ENCODE peak calls at places on chromosomes 1 and 21, in nine cellular contexts. One of them, this sample, is unnamed.

GRCh38 chr1:186487163-186487562 is 26.2 kb upstream of the PDC start:
- DNase-seq in uterus: no peak
- DNase-seq in mesothelial cell of epicardium: no peak
- DNase-seq in osteoblast: no peak
- DNase-seq in AG09309: no peak
- DNase-seq in GM20000: no peak
- DNase-seq in NB4: no peak
- DNase-seq in nephron progenitor cell: no peak
- DNase-seq in endothelial cell: no peak
- DNase-seq in this sample: no peak

GRCh38 chr1:192474080-192474683 is 101.4 kb upstream of the RGS1 start:
- DNase-seq in uterus: no peak
- DNase-seq in mesothelial cell of epicardium: no peak
- DNase-seq in osteoblast: no peak
- DNase-seq in AG09309: no peak
- DNase-seq in GM20000: peak
- DNase-seq in NB4: peak
- DNase-seq in nephron progenitor cell: no peak
- DNase-seq in endothelial cell: peak
- DNase-seq in this sample: no peak

GRCh38 chr1:80540149-80540548 is 1260.6 kb upstream of the ADGRL2 start:
- DNase-seq in uterus: no peak
- DNase-seq in mesothelial cell of epicardium: no peak
- DNase-seq in osteoblast: no peak
- DNase-seq in AG09309: no peak
- DNase-seq in GM20000: no peak
- DNase-seq in NB4: no peak
- DNase-seq in nephron progenitor cell: no peak
- DNase-seq in endothelial cell: no peak
- DNase-seq in this sample: no peak

GRCh38 chr1:171965802-171966201 is 124.5 kb downstream of the DNM3 start:
- DNase-seq in uterus: no peak
- DNase-seq in mesothelial cell of epicardium: no peak
- DNase-seq in osteoblast: peak
- DNase-seq in AG09309: no peak
- DNase-seq in GM20000: no peak
- DNase-seq in NB4: no peak
- DNase-seq in nephron progenitor cell: no peak
- DNase-seq in endothelial cell: no peak
- DNase-seq in this sample: no peak

GRCh38 chr1:204858381-204858821 is 12.3 kb upstream of the NFASC start:
- DNase-seq in uterus: no peak
- DNase-seq in mesothelial cell of epicardium: no peak
- DNase-seq in osteoblast: no peak
- DNase-seq in AG09309: no peak
- DNase-seq in GM20000: no peak
- DNase-seq in NB4: no peak
- DNase-seq in nephron progenitor cell: peak
- DNase-seq in endothelial cell: no peak
- DNase-seq in this sample: peak

GRCh38 chr21:40404319-40404906 is 442.5 kb downstream of the DSCAM start:
- DNase-seq in uterus: no peak
- DNase-seq in mesothelial cell of epicardium: no peak
- DNase-seq in osteoblast: no peak
- DNase-seq in AG09309: no peak
- DNase-seq in GM20000: no peak
- DNase-seq in NB4: no peak
- DNase-seq in nephron progenitor cell: no peak
- DNase-seq in endothelial cell: no peak
- DNase-seq in this sample: no peak

GRCh38 chr21:44763451-44764318 is 37.9 kb downstream of the UBE2G2 start:
- DNase-seq in uterus: no peak
- DNase-seq in mesothelial cell of epicardium: no peak
- DNase-seq in osteoblast: no peak
- DNase-seq in AG09309: no peak
- DNase-seq in GM20000: no peak
- DNase-seq in NB4: no peak
- DNase-seq in nephron progenitor cell: no peak
- DNase-seq in endothelial cell: no peak
- DNase-seq in this sample: no peak

GRCh38 chr1:209597496-209597895 is 14.0 kb downstream of the CAMK1G start:
- DNase-seq in uterus: no peak
- DNase-seq in mesothelial cell of epicardium: no peak
- DNase-seq in osteoblast: no peak
- DNase-seq in AG09309: no peak
- DNase-seq in GM20000: no peak
- DNase-seq in NB4: no peak
- DNase-seq in nephron progenitor cell: no peak
- DNase-seq in endothelial cell: no peak
- DNase-seq in this sample: no peak

GRCh38 chr1:207309775-207310273 is 11.7 kb upstream of the CD55 start:
- DNase-seq in uterus: no peak
- DNase-seq in mesothelial cell of epicardium: no peak
- DNase-seq in osteoblast: peak
- DNase-seq in AG09309: no peak
- DNase-seq in GM20000: peak
- DNase-seq in NB4: peak
- DNase-seq in nephron progenitor cell: no peak
- DNase-seq in endothelial cell: no peak
- DNase-seq in this sample: no peak

GRCh38 chr1:20373286-20373685 is 82.6 kb downstream of the VWA5B1 start:
- DNase-seq in uterus: no peak
- DNase-seq in mesothelial cell of epicardium: no peak
- DNase-seq in osteoblast: peak
- DNase-seq in AG09309: no peak
- DNase-seq in GM20000: no peak
- DNase-seq in NB4: no peak
- DNase-seq in nephron progenitor cell: no peak
- DNase-seq in endothelial cell: no peak
- DNase-seq in this sample: peak

GRCh38 chr1:93670141-93670540 is 11.5 kb downstream of the BCAR3 start:
- DNase-seq in uterus: no peak
- DNase-seq in mesothelial cell of epicardium: no peak
- DNase-seq in osteoblast: peak
- DNase-seq in AG09309: no peak
- DNase-seq in GM20000: no peak
- DNase-seq in NB4: no peak
- DNase-seq in nephron progenitor cell: no peak
- DNase-seq in endothelial cell: no peak
- DNase-seq in this sample: no peak

GRCh38 chr21:46459356-46460112 is 843 bp downstream of the DIP2A start:
- DNase-seq in uterus: peak
- DNase-seq in mesothelial cell of epicardium: no peak
- DNase-seq in osteoblast: peak
- DNase-seq in AG09309: no peak
- DNase-seq in GM20000: no peak
- DNase-seq in NB4: peak
- DNase-seq in nephron progenitor cell: peak
- DNase-seq in endothelial cell: peak
- DNase-seq in this sample: peak

GRCh38 chr1:186722711-186723309 is 42.6 kb upstream of the PTGS2 start:
- DNase-seq in uterus: no peak
- DNase-seq in mesothelial cell of epicardium: no peak
- DNase-seq in osteoblast: no peak
- DNase-seq in AG09309: peak
- DNase-seq in GM20000: peak
- DNase-seq in NB4: peak
- DNase-seq in nephron progenitor cell: peak
- DNase-seq in endothelial cell: peak
- DNase-seq in this sample: no peak

GRCh38 chr1:50106095-50106761 is 2.5 kb upstream of the ELAVL4 start:
- DNase-seq in uterus: no peak
- DNase-seq in mesothelial cell of epicardium: no peak
- DNase-seq in osteoblast: no peak
- DNase-seq in AG09309: no peak
- DNase-seq in GM20000: no peak
- DNase-seq in NB4: no peak
- DNase-seq in nephron progenitor cell: no peak
- DNase-seq in endothelial cell: no peak
- DNase-seq in this sample: peak

DNA sequence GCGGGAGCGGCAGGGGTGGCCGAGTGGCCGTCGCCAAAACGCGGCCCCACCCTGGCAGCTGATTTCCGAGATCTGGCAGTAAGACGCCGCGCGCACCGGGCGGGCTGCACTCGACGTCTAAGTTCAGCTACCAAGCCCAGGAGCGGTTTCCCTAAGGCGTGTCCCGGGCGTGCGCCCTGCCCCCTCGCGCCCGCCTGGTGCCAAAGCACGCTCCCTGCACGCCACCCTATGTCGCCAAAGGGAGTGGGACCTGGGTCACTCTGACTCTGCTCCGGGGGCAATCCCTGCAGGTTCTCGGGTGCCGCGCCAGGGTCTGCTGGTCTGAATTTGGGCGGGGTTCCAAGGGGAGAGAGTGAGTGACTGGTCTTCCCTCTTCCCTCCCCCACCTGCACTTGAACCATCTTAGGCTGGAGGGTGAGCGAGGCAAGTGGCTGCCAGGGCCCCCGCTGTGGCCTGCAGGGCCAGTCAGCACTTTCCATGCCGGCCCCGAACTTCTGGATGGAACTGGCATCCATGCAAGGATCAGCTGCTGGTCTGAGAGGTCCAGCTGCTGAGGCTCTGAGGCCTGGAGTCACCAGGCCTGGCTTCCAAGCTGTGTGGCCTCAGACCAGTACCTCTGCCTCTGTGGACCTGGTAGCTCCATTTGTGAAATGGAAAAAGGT is at the start of gene LRRC38:
- DNase-seq in uterus: no peak
- DNase-seq in mesothelial cell of epicardium: no peak
- DNase-seq in osteoblast: no peak
- DNase-seq in AG09309: no peak
- DNase-seq in GM20000: no peak
- DNase-seq in NB4: no peak
- DNase-seq in nephron progenitor cell: peak
- DNase-seq in endothelial cell: peak
- DNase-seq in this sample: peak
- TF ChIP-seq CTCF in uterus: no peak
- TF ChIP-seq CTCF in mesothelial cell of epicardium: no peak
- TF ChIP-seq CTCF in osteoblast: no peak
- TF ChIP-seq CTCF in AG09309: no peak
- TF ChIP-seq CTCF in GM20000: no peak
- TF ChIP-seq CTCF in NB4: no peak
- TF ChIP-seq CTCF in nephron progenitor cell: no peak
- TF ChIP-seq CTCF in endothelial cell: peak
- TF ChIP-seq CTCF in this sample: peak

GRCh38 chr1:153774036-153774435 is 1.2 kb upstream of the SLC27A3 start:
- DNase-seq in uterus: no peak
- DNase-seq in mesothelial cell of epicardium: no peak
- DNase-seq in osteoblast: peak
- DNase-seq in AG09309: no peak
- DNase-seq in GM20000: no peak
- DNase-seq in NB4: peak
- DNase-seq in nephron progenitor cell: no peak
- DNase-seq in endothelial cell: no peak
- DNase-seq in this sample: no peak

GRCh38 chr1:153771241-153771640 is 4.0 kb upstream of the SLC27A3 start:
- DNase-seq in uterus: no peak
- DNase-seq in mesothelial cell of epicardium: no peak
- DNase-seq in osteoblast: no peak
- DNase-seq in AG09309: no peak
- DNase-seq in GM20000: no peak
- DNase-seq in NB4: peak
- DNase-seq in nephron progenitor cell: no peak
- DNase-seq in endothelial cell: no peak
- DNase-seq in this sample: no peak

GRCh38 chr1:153770812-153771211 is 4.4 kb upstream of the SLC27A3 start:
- DNase-seq in uterus: no peak
- DNase-seq in mesothelial cell of epicardium: no peak
- DNase-seq in osteoblast: peak
- DNase-seq in AG09309: no peak
- DNase-seq in GM20000: no peak
- DNase-seq in NB4: peak
- DNase-seq in nephron progenitor cell: no peak
- DNase-seq in endothelial cell: no peak
- DNase-seq in this sample: no peak

GRCh38 chr1:153773004-153773921 is 1.9 kb upstream of the SLC27A3 start:
- DNase-seq in uterus: no peak
- DNase-seq in mesothelial cell of epicardium: no peak
- DNase-seq in osteoblast: peak
- DNase-seq in AG09309: no peak
- DNase-seq in GM20000: no peak
- DNase-seq in NB4: peak
- DNase-seq in nephron progenitor cell: no peak
- DNase-seq in endothelial cell: no peak
- DNase-seq in this sample: no peak

DNA sequence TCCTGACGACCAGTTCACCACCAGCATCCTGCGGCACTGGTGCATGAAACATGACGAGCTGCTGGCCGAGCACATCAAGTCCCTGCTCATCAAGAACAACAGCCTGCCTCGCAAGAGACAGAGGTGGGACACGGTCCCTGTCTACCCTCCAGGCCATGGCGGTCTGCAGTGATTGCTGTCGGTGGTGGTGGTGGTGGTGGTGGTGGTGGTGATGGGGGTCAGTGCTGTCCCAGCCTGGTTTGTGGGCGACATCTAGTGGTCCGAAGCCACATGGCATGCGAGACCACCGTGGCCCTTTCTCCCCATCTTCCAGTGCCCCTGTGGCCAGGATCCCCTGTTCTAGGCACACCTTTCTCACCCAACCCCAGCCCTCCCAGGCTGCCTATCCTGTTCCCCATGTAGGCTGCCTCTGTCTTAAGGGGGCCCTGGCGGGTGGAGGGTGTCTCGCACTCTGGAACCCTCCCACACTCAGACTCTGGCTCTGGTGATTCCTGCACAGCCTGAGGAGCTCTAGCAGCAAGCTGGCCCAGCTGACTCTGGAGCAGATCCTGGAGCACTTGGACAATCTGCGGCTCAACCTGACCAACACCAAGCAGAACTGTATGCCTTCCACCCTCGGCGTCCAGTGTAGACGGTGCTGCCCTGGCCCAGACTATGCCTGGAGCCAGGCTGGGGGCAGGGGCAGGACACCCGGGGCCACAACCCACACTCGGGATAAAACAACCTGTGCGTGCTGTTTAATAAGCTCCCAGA is 3.2 kb upstream of the SLC27A3 start:
- DNase-seq in uterus: peak
- DNase-seq in mesothelial cell of epicardium: no peak
- DNase-seq in osteoblast: peak
- DNase-seq in AG09309: no peak
- DNase-seq in GM20000: no peak
- DNase-seq in NB4: peak
- DNase-seq in nephron progenitor cell: peak
- DNase-seq in endothelial cell: peak
- DNase-seq in this sample: peak
- TF ChIP-seq CTCF in uterus: peak
- TF ChIP-seq CTCF in mesothelial cell of epicardium: peak
- TF ChIP-seq CTCF in osteoblast: peak
- TF ChIP-seq CTCF in AG09309: peak
- TF ChIP-seq CTCF in GM20000: no peak
- TF ChIP-seq CTCF in NB4: peak
- TF ChIP-seq CTCF in nephron progenitor cell: peak
- TF ChIP-seq CTCF in endothelial cell: peak
- TF ChIP-seq CTCF in this sample: peak

GRCh38 chr1:32303997-32304622 is 12.2 kb downstream of the HDAC1 start:
- DNase-seq in uterus: no peak
- DNase-seq in mesothelial cell of epicardium: no peak
- DNase-seq in osteoblast: peak
- DNase-seq in AG09309: no peak
- DNase-seq in GM20000: no peak
- DNase-seq in NB4: no peak
- DNase-seq in nephron progenitor cell: no peak
- DNase-seq in endothelial cell: no peak
- DNase-seq in this sample: no peak
- TF ChIP-seq CTCF in uterus: no peak
- TF ChIP-seq CTCF in mesothelial cell of epicardium: no peak
- TF ChIP-seq CTCF in osteoblast: no peak
- TF ChIP-seq CTCF in AG09309: no peak
- TF ChIP-seq CTCF in GM20000: no peak
- TF ChIP-seq CTCF in NB4: no peak
- TF ChIP-seq CTCF in nephron progenitor cell: no peak
- TF ChIP-seq CTCF in endothelial cell: no peak
- TF ChIP-seq CTCF in this sample: no peak

GRCh38 chr1:84370831-84371394 is 27.4 kb upstream of the DNASE2B start:
- DNase-seq in uterus: no peak
- DNase-seq in mesothelial cell of epicardium: no peak
- DNase-seq in osteoblast: no peak
- DNase-seq in AG09309: peak
- DNase-seq in GM20000: no peak
- DNase-seq in NB4: no peak
- DNase-seq in nephron progenitor cell: no peak
- DNase-seq in endothelial cell: no peak
- DNase-seq in this sample: no peak
- TF ChIP-seq CTCF in uterus: no peak
- TF ChIP-seq CTCF in mesothelial cell of epicardium: no peak
- TF ChIP-seq CTCF in osteoblast: no peak
- TF ChIP-seq CTCF in AG09309: no peak
- TF ChIP-seq CTCF in GM20000: no peak
- TF ChIP-seq CTCF in NB4: no peak
- TF ChIP-seq CTCF in nephron progenitor cell: no peak
- TF ChIP-seq CTCF in endothelial cell: no peak
- TF ChIP-seq CTCF in this sample: no peak